ENCODE peak calls at places on chromosomes 6 and 20, in six cellular contexts. R, C, G, B, P and I are unnamed samples.

GRCh38 chr20:23120936-23121765 is 35.0 kb upstream of the CD93 start:
- DNase-seq in G (no peak), R (no peak), B (peak), P (no peak), C (peak), I (no peak)

GRCh38 chr6:56663344-56663743 is 20.7 kb upstream of the DST start:
- DNase-seq in C (no peak), R (no peak), P (no peak), G (no peak), B (no peak), I (no peak)

GRCh38 chr6:7561153-7561964 is 19.9 kb downstream of the DSP start:
- DNase-seq in C (peak), P (no peak), G (peak), R (no peak), B (no peak), I (no peak)

GRCh38 chr6:107202876-107203468 is 87.7 kb upstream of the BEND3 start:
- DNase-seq in C (no peak), P (no peak), G (no peak), R (no peak), B (no peak), I (no peak)

GRCh38 chr6:131640100-131640499 is 3.0 kb downstream of the ENPP3 start:
- DNase-seq in C (no peak), B (no peak), R (peak), G (no peak), P (peak), I (no peak)

GRCh38 chr6:19757036-19757435 is 80.1 kb upstream of the ID4 start:
- DNase-seq in R (no peak), G (peak), B (no peak), P (no peak), C (no peak), I (peak)

GRCh38 chr20:63439866-63440265 is 32.6 kb downstream of the KCNQ2 start:
- DNase-seq in G (no peak), C (no peak), B (no peak), P (no peak), R (no peak), I (no peak)

GRCh38 chr6:90250405-90250804 is 46.2 kb downstream of the BACH2 start:
- DNase-seq in B (no peak), R (no peak), G (no peak), P (no peak), C (no peak), I (no peak)

GRCh38 chr20:823326-823902 is 10.1 kb upstream of the FAM110A start:
- DNase-seq in C (no peak), G (no peak), R (no peak), P (no peak), B (no peak), I (no peak)

GRCh38 chr6:160041608-160042007 is 72.7 kb downstream of the IGF2R start:
- DNase-seq in P (no peak), C (no peak), B (no peak), R (no peak), G (peak), I (peak)

GRCh38 chr6:33197431-33198048 is 2.9 kb downstream of the RXRB start:
- DNase-seq in P (peak), R (peak), C (peak), B (peak), G (peak), I (no peak)

GRCh38 chr6:156933201-156934053 is 156.2 kb downstream of the ARID1B start:
- DNase-seq in P (no peak), B (no peak), G (no peak), C (no peak), R (no peak), I (no peak)

GRCh38 chr6:73435236-73435635 is 16.9 kb downstream of the CGAS start:
- DNase-seq in B (no peak), R (no peak), C (no peak), G (no peak), P (no peak), I (no peak)

GRCh38 chr6:37799263-37799644 is 20.3 kb upstream of the ZFAND3 start:
- DNase-seq in G (no peak), R (no peak), B (no peak), P (no peak), C (no peak), I (no peak)

GRCh38 chr6:68726307-68726706 is 91.2 kb downstream of the ADGRB3 start:
- DNase-seq in C (no peak), R (no peak), P (no peak), G (no peak), B (no peak), I (no peak)

GRCh38 chr20:3115190-3116107 is 30.9 kb upstream of the AVP start:
- DNase-seq in R (peak), G (peak), C (peak), B (no peak), P (peak), I (peak)

GRCh38 chr6:34928220-34928619 is 39.2 kb downstream of the ANKS1A start:
- DNase-seq in P (no peak), C (no peak), G (no peak), B (no peak), R (no peak), I (no peak)

GRCh38 chr6:25263602-25264001 is 15.6 kb upstream of the CARMIL1 start:
- DNase-seq in R (no peak), C (no peak), G (no peak), P (no peak), B (no peak), I (no peak)

GRCh38 chr6:118263929-118264486 is 284.1 kb upstream of the PLN start:
- DNase-seq in R (no peak), G (peak), P (peak), B (no peak), C (no peak), I (peak)

GRCh38 chr6:166770216-166771116 is 143.4 kb upstream of the RPS6KA2 start:
- DNase-seq in G (no peak), P (no peak), R (no peak), C (no peak), B (no peak), I (no peak)

GRCh38 chr20:46631212-46631869 is 19.9 kb downstream of the SLC13A3 start:
- DNase-seq in C (no peak), B (no peak), G (peak), P (no peak), R (no peak), I (no peak)

GRCh38 chr20:51811514-51811913 is 9.2 kb upstream of the SALL4 start:
- DNase-seq in B (no peak), R (no peak), C (no peak), P (no peak), G (no peak), I (no peak)

GRCh38 chr20:57480444-57481152 is 44.3 kb downstream of the CTCFL start:
- DNase-seq in G (no peak), C (no peak), P (peak), R (peak), B (peak), I (no peak)

GRCh38 chr6:14635933-14636599 is 518.5 kb downstream of the CD83 start:
- DNase-seq in R (peak), P (peak), B (no peak), G (no peak), C (peak), I (no peak)

GRCh38 chr20:32513031-32513866 is 71.9 kb downstream of the NOL4L start:
- DNase-seq in G (no peak), C (no peak), B (no peak), P (no peak), R (no peak), I (no peak)
- TF ChIP-seq CTCF in G (no peak), C (no peak), B (no peak), P (no peak), R (no peak), I (no peak)

GRCh38 chr6:51855310-51856082 is 231.9 kb downstream of the PKHD1 start:
- DNase-seq in R (peak), G (peak), P (peak), C (peak), B (no peak), I (peak)

GRCh38 chr6:51854347-51854746 is 233.1 kb downstream of the PKHD1 start:
- DNase-seq in G (no peak), B (no peak), R (no peak), P (no peak), C (no peak), I (no peak)

GRCh38 chr6:51854876-51855275 is 232.5 kb downstream of the PKHD1 start:
- DNase-seq in R (no peak), B (no peak), G (no peak), P (no peak), C (no peak), I (no peak)

GRCh38 chr6:51857134-51857533 is 230.3 kb downstream of the PKHD1 start:
- DNase-seq in B (no peak), P (no peak), C (no peak), R (no peak), G (no peak), I (no peak)

DNA sequence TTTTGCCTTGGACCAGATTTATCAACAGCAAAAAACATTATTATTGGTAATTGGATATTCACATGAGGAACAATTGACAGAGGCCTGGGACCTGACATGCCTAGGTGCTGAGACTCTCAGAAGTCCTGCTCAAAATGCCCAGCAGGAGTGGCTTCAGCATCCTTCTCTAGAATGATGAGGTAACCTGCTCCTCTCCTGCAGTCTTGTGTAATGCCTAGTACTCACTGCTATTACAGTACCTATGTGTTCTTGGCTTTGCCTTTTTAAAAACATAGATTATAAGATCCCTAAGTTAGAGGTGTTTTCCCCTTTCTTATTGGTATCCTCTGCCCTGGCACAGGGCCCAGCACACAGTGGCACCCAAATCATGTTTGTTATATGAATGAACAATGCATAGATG is 230.9 kb downstream of the PKHD1 start:
- DNase-seq in B (no peak), C (no peak), G (no peak), P (no peak), R (no peak), I (no peak)
- TF ChIP-seq CTCF in B (no peak), C (no peak), G (no peak), P (no peak), R (no peak), I (no peak)

GRCh38 chr20:25178563-25179438 is 16.7 kb upstream of the ENTPD6 start:
- DNase-seq in R (peak), B (no peak), G (peak), C (peak), P (peak), I (peak)
- TF ChIP-seq CTCF in R (peak), B (no peak), G (peak), C (peak), P (peak), I (peak)

GRCh38 chr6:144087789-144088426 is 7.5 kb downstream of the SF3B5 start:
- DNase-seq in R (peak), P (no peak), C (peak), G (no peak), B (no peak), I (no peak)
- TF ChIP-seq CTCF in R (peak), P (no peak), C (peak), G (no peak), B (no peak), I (no peak)

GRCh38 chr6:2961491-2961890 is 9.9 kb downstream of the SERPINB6 start:
- DNase-seq in R (no peak), G (no peak), B (no peak), C (no peak), P (no peak), I (no peak)
- TF ChIP-seq CTCF in R (no peak), G (no peak), B (no peak), C (no peak), P (no peak), I (no peak)